ENCODE peak calls at places on chromosomes 3 and 15, in nine cellular contexts. I is globus pallidus, R is H4, B is cardiac septum, H is activated T-helper 1 cell treated with Interleukin-2 at 50 U/mL for 16 hours, N is NAMALWA, L is mammary epithelial cell, J is RWPE1, U is bronchial epithelial cell. O is an unnamed sample.

GRCh38 chr3:46966811-46967210 is 9.7 kb downstream of the CCDC12 start:
- DNase-seq in B (no peak), L (no peak), R (no peak), I (no peak), N (no peak), U (no peak), J (no peak), H (no peak), O (no peak)

GRCh38 chr15:40266828-40267304 is 16.0 kb downstream of the ANKRD63 start:
- DNase-seq in I (no peak), N (no peak), J (peak), B (no peak), L (peak), U (peak), H (no peak), R (peak), O (no peak)

GRCh38 chr3:54846085-54846484 is 81.8 kb downstream of the LRTM1 start:
- DNase-seq in R (no peak), J (no peak), H (no peak), U (no peak), L (no peak), N (no peak), B (no peak), I (no peak), O (no peak)

GRCh38 chr15:48112242-48112641 is 8.5 kb upstream of the SLC24A5 start:
- DNase-seq in H (no peak), U (peak), L (peak), J (peak), N (no peak), R (no peak), I (no peak), B (no peak), O (peak)

GRCh38 chr3:10354373-10355015 is 33.6 kb upstream of the SEC13 start:
- DNase-seq in L (no peak), H (no peak), N (no peak), J (no peak), B (no peak), R (no peak), I (no peak), U (no peak), O (peak)

GRCh38 chr3:132378-132777 is 64.2 kb upstream of the CHL1 start:
- DNase-seq in U (no peak), I (no peak), B (no peak), H (no peak), R (no peak), N (no peak), L (no peak), J (no peak), O (no peak)

GRCh38 chr3:138148503-138148902 is 16.3 kb upstream of the A4GNT start:
- DNase-seq in H (no peak), B (no peak), U (no peak), R (no peak), L (no peak), N (no peak), I (no peak), J (no peak), O (no peak)

GRCh38 chr3:194082596-194083220 is 53.2 kb upstream of the HES1 start:
- DNase-seq in H (no peak), R (no peak), U (no peak), N (no peak), B (no peak), J (no peak), L (no peak), I (no peak), O (no peak)

O was measured in Ammon's horn.